ENCODE peak calls at places on chromosomes 12 and 14, in five cellular contexts. One of them, this sample, is unnamed.

GRCh38 chr12:132617822-132618682 is 524 bp upstream of the P2RX2 start:
- DNase-seq in CD8-positive, alpha-beta memory T cell: peak
- DNase-seq in cardiac muscle cell: no peak
- DNase-seq in GM12865: no peak
- DNase-seq in fibroblast of mammary gland: no peak
- DNase-seq in this sample: no peak

GRCh38 chr14:45199246-45199645 is 53.8 kb downstream of the MIS18BP1 start:
- DNase-seq in fibroblast of mammary gland: peak
- DNase-seq in CD8-positive, alpha-beta memory T cell: no peak
- DNase-seq in cardiac muscle cell: no peak
- DNase-seq in GM12865: no peak
- DNase-seq in this sample: no peak

GRCh38 chr14:68469208-68469713 is 323.6 kb downstream of the ZFP36L1 start:
- DNase-seq in GM12865: no peak
- DNase-seq in fibroblast of mammary gland: no peak
- DNase-seq in cardiac muscle cell: no peak
- DNase-seq in CD8-positive, alpha-beta memory T cell: no peak
- DNase-seq in this sample: no peak

GRCh38 chr12:120529641-120530314 is 820 bp upstream of the COQ5 start:
- DNase-seq in cardiac muscle cell: peak
- DNase-seq in GM12865: peak
- DNase-seq in CD8-positive, alpha-beta memory T cell: no peak
- DNase-seq in fibroblast of mammary gland: peak
- DNase-seq in this sample: no peak

GRCh38 chr12:16325426-16325825 is 22.0 kb upstream of the MGST1 start:
- DNase-seq in cardiac muscle cell: no peak
- DNase-seq in fibroblast of mammary gland: no peak
- DNase-seq in GM12865: no peak
- DNase-seq in CD8-positive, alpha-beta memory T cell: no peak
- DNase-seq in this sample: no peak

GRCh38 chr14:21095430-21096205 is 2.8 kb downstream of the ZNF219 start:
- DNase-seq in CD8-positive, alpha-beta memory T cell: no peak
- DNase-seq in fibroblast of mammary gland: peak
- DNase-seq in cardiac muscle cell: no peak
- DNase-seq in GM12865: no peak
- DNase-seq in this sample: no peak

GRCh38 chr14:80772504-80772903 is 169.0 kb downstream of the CEP128 start:
- DNase-seq in CD8-positive, alpha-beta memory T cell: no peak
- DNase-seq in fibroblast of mammary gland: no peak
- DNase-seq in cardiac muscle cell: no peak
- DNase-seq in GM12865: no peak
- DNase-seq in this sample: no peak

GRCh38 chr14:32327255-32327961 is 1.7 kb upstream of the AKAP6 start:
- DNase-seq in CD8-positive, alpha-beta memory T cell: no peak
- DNase-seq in GM12865: no peak
- DNase-seq in fibroblast of mammary gland: no peak
- DNase-seq in cardiac muscle cell: no peak
- DNase-seq in this sample: no peak

GRCh38 chr14:36069535-36069900 is 107.0 kb downstream of the PTCSC3 start:
- DNase-seq in fibroblast of mammary gland: peak
- DNase-seq in CD8-positive, alpha-beta memory T cell: no peak
- DNase-seq in cardiac muscle cell: peak
- DNase-seq in GM12865: peak
- DNase-seq in this sample: no peak

GRCh38 chr12:66191547-66192126 is 2.6 kb downstream of the IRAK3 start:
- DNase-seq in CD8-positive, alpha-beta memory T cell: no peak
- DNase-seq in GM12865: no peak
- DNase-seq in cardiac muscle cell: no peak
- DNase-seq in fibroblast of mammary gland: no peak
- DNase-seq in this sample: no peak

GRCh38 chr14:48725001-48725734 is 861.0 kb downstream of the RPS29 start:
- DNase-seq in cardiac muscle cell: no peak
- DNase-seq in CD8-positive, alpha-beta memory T cell: no peak
- DNase-seq in fibroblast of mammary gland: no peak
- DNase-seq in GM12865: no peak
- DNase-seq in this sample: no peak

GRCh38 chr12:67354322-67354721 is 85.2 kb downstream of the CAND1 start:
- DNase-seq in cardiac muscle cell: no peak
- DNase-seq in CD8-positive, alpha-beta memory T cell: no peak
- DNase-seq in fibroblast of mammary gland: peak
- DNase-seq in GM12865: peak
- DNase-seq in this sample: no peak

GRCh38 chr14:51860836-51861583 is 598 bp downstream of the GNG2 start:
- DNase-seq in cardiac muscle cell: no peak
- DNase-seq in CD8-positive, alpha-beta memory T cell: no peak
- DNase-seq in GM12865: no peak
- DNase-seq in fibroblast of mammary gland: peak
- DNase-seq in this sample: no peak

GRCh38 chr14:59126714-59127436 is 61.6 kb upstream of the DAAM1 start:
- DNase-seq in cardiac muscle cell: peak
- DNase-seq in fibroblast of mammary gland: peak
- DNase-seq in CD8-positive, alpha-beta memory T cell: peak
- DNase-seq in GM12865: peak
- DNase-seq in this sample: no peak

GRCh38 chr12:93990832-93991748 is 157.3 kb upstream of the PLXNC1 start:
- DNase-seq in GM12865: no peak
- DNase-seq in CD8-positive, alpha-beta memory T cell: no peak
- DNase-seq in cardiac muscle cell: peak
- DNase-seq in fibroblast of mammary gland: peak
- DNase-seq in this sample: no peak

GRCh38 chr12:72273851-72274284 is 1.7 kb downstream of the TRHDE start:
- DNase-seq in cardiac muscle cell: no peak
- DNase-seq in GM12865: no peak
- DNase-seq in fibroblast of mammary gland: no peak
- DNase-seq in CD8-positive, alpha-beta memory T cell: no peak
- DNase-seq in this sample: no peak

GRCh38 chr12:106861984-106862894 is 87.8 kb downstream of the RIC8B start:
- DNase-seq in GM12865: no peak
- DNase-seq in CD8-positive, alpha-beta memory T cell: no peak
- DNase-seq in fibroblast of mammary gland: peak
- DNase-seq in cardiac muscle cell: no peak
- DNase-seq in this sample: no peak

DNA sequence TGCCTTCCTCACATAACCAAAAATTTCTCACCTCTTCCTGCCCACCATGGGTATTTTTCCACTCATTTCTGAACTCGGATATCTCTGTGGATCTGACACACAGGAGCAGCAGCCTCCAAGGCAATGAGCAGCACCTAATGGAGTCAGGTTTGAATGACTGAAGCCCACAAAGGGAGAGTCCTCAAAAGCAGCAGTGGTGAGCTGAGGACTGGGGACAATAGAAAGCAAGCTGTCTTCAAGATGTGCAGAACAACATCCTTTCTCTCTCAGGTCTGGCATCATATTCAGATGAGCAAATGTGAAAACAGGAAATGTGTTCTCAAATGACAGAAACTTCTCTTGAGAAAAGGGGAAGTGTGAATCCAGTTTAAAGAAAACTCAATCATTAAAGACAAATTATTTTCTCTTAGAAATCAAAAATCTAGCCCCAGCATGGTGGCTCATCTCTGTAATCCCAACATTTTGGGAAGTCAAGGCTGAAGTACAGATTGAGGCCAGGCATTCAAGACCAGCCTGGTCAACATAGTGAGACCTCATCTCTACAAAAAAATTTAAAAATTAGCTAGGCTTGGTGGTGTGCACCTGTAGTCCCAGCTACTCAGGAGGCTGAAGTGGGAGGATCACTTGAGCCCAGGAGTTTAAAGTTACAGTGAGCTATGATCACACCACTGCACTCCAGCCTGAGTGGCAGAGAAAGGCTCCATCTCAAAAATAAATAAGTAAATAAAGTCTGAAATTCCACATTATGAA is 54.2 kb downstream of the C12orf42 start:
- DNase-seq in CD8-positive, alpha-beta memory T cell: peak
- DNase-seq in GM12865: peak
- DNase-seq in fibroblast of mammary gland: no peak
- DNase-seq in cardiac muscle cell: no peak
- DNase-seq in this sample: no peak
- H3K4me3 ChIP-seq in CD8-positive, alpha-beta memory T cell: peak
- H3K4me3 ChIP-seq in GM12865: peak
- H3K4me3 ChIP-seq in fibroblast of mammary gland: no peak
- H3K4me3 ChIP-seq in cardiac muscle cell: no peak
- H3K4me3 ChIP-seq in this sample: no peak

GRCh38 chr12:50845021-50845647 is 2.4 kb downstream of the TMPRSS12 start:
- DNase-seq in GM12865: no peak
- DNase-seq in fibroblast of mammary gland: peak
- DNase-seq in cardiac muscle cell: no peak
- DNase-seq in CD8-positive, alpha-beta memory T cell: no peak
- DNase-seq in this sample: no peak

GRCh38 chr12:50840809-50841487 is 1.8 kb upstream of the TMPRSS12 start:
- DNase-seq in GM12865: no peak
- DNase-seq in CD8-positive, alpha-beta memory T cell: no peak
- DNase-seq in fibroblast of mammary gland: no peak
- DNase-seq in cardiac muscle cell: no peak
- DNase-seq in this sample: no peak

GRCh38 chr12:50839032-50839431 is 3.7 kb upstream of the TMPRSS12 start:
- DNase-seq in fibroblast of mammary gland: peak
- DNase-seq in GM12865: no peak
- DNase-seq in CD8-positive, alpha-beta memory T cell: no peak
- DNase-seq in cardiac muscle cell: no peak
- DNase-seq in this sample: no peak

GRCh38 chr12:50841654-50842531 is 833 bp upstream of the TMPRSS12 start:
- DNase-seq in GM12865: no peak
- DNase-seq in CD8-positive, alpha-beta memory T cell: no peak
- DNase-seq in fibroblast of mammary gland: no peak
- DNase-seq in cardiac muscle cell: no peak
- DNase-seq in this sample: no peak

GRCh38 chr12:50842637-50843493 is at the start of gene TMPRSS12:
- DNase-seq in fibroblast of mammary gland: no peak
- DNase-seq in cardiac muscle cell: no peak
- DNase-seq in CD8-positive, alpha-beta memory T cell: no peak
- DNase-seq in GM12865: no peak
- DNase-seq in this sample: peak
- H3K4me3 ChIP-seq in fibroblast of mammary gland: peak
- H3K4me3 ChIP-seq in cardiac muscle cell: no peak
- H3K4me3 ChIP-seq in CD8-positive, alpha-beta memory T cell: no peak
- H3K4me3 ChIP-seq in GM12865: no peak
- H3K4me3 ChIP-seq in this sample: no peak

GRCh38 chr14:54348923-54349615 is 47.7 kb upstream of the CDKN3 start:
- DNase-seq in CD8-positive, alpha-beta memory T cell: no peak
- DNase-seq in fibroblast of mammary gland: peak
- DNase-seq in cardiac muscle cell: no peak
- DNase-seq in GM12865: no peak
- DNase-seq in this sample: peak
- H3K4me3 ChIP-seq in CD8-positive, alpha-beta memory T cell: no peak
- H3K4me3 ChIP-seq in fibroblast of mammary gland: peak
- H3K4me3 ChIP-seq in cardiac muscle cell: no peak
- H3K4me3 ChIP-seq in GM12865: no peak
- H3K4me3 ChIP-seq in this sample: peak

GRCh38 chr12:65162609-65163008 is 6.8 kb upstream of the LEMD3 start:
- DNase-seq in fibroblast of mammary gland: no peak
- DNase-seq in CD8-positive, alpha-beta memory T cell: no peak
- DNase-seq in cardiac muscle cell: no peak
- DNase-seq in GM12865: peak
- DNase-seq in this sample: no peak

GRCh38 chr12:65164244-65164643 is 5.1 kb upstream of the LEMD3 start:
- DNase-seq in CD8-positive, alpha-beta memory T cell: no peak
- DNase-seq in GM12865: no peak
- DNase-seq in fibroblast of mammary gland: no peak
- DNase-seq in cardiac muscle cell: no peak
- DNase-seq in this sample: no peak

GRCh38 chr12:65163755-65164154 is 5.6 kb upstream of the LEMD3 start:
- DNase-seq in CD8-positive, alpha-beta memory T cell: no peak
- DNase-seq in fibroblast of mammary gland: no peak
- DNase-seq in cardiac muscle cell: no peak
- DNase-seq in GM12865: peak
- DNase-seq in this sample: no peak

GRCh38 chr12:65168606-65169310 is 625 bp upstream of the LEMD3 start:
- DNase-seq in CD8-positive, alpha-beta memory T cell: no peak
- DNase-seq in GM12865: peak
- DNase-seq in cardiac muscle cell: no peak
- DNase-seq in fibroblast of mammary gland: no peak
- DNase-seq in this sample: no peak

DNA sequence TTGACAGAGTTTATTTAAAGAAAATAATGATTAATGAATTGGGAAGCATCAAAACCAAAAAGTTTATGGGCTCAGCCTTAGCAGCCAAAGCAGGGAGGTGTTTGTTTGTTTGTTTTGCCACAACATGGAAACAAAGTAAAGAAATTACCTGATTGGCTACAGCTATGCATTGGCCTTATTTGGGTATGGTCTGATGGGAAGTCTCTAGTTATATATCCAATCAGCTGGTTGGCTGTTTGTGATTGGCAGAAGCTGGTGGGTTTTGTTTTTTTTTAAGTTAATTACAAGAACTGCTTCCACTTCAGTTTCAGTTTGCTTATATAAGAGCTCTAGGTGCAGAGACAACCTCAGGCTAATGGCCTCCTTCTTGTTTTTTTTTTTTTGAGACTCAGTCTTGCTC is 4.6 kb upstream of the LEMD3 start:
- DNase-seq in GM12865: peak
- DNase-seq in fibroblast of mammary gland: peak
- DNase-seq in cardiac muscle cell: no peak
- DNase-seq in CD8-positive, alpha-beta memory T cell: no peak
- DNase-seq in this sample: no peak
- H3K4me3 ChIP-seq in GM12865: no peak
- H3K4me3 ChIP-seq in fibroblast of mammary gland: no peak
- H3K4me3 ChIP-seq in cardiac muscle cell: no peak
- H3K4me3 ChIP-seq in CD8-positive, alpha-beta memory T cell: no peak
- H3K4me3 ChIP-seq in this sample: no peak

GRCh38 chr12:92133166-92133565 is 12.5 kb downstream of the BTG1 start:
- DNase-seq in fibroblast of mammary gland: no peak
- DNase-seq in GM12865: no peak
- DNase-seq in CD8-positive, alpha-beta memory T cell: no peak
- DNase-seq in cardiac muscle cell: peak
- DNase-seq in this sample: no peak

GRCh38 chr12:92134638-92135274 is 10.9 kb downstream of the BTG1 start:
- DNase-seq in fibroblast of mammary gland: peak
- DNase-seq in CD8-positive, alpha-beta memory T cell: no peak
- DNase-seq in cardiac muscle cell: no peak
- DNase-seq in GM12865: peak
- DNase-seq in this sample: no peak

GRCh38 chr12:92130999-92131398 is 14.6 kb downstream of the BTG1 start:
- DNase-seq in fibroblast of mammary gland: no peak
- DNase-seq in GM12865: no peak
- DNase-seq in cardiac muscle cell: no peak
- DNase-seq in CD8-positive, alpha-beta memory T cell: no peak
- DNase-seq in this sample: no peak

GRCh38 chr12:92133795-92134637 is 11.6 kb downstream of the BTG1 start:
- DNase-seq in cardiac muscle cell: no peak
- DNase-seq in GM12865: no peak
- DNase-seq in CD8-positive, alpha-beta memory T cell: no peak
- DNase-seq in fibroblast of mammary gland: no peak
- DNase-seq in this sample: no peak

DNA sequence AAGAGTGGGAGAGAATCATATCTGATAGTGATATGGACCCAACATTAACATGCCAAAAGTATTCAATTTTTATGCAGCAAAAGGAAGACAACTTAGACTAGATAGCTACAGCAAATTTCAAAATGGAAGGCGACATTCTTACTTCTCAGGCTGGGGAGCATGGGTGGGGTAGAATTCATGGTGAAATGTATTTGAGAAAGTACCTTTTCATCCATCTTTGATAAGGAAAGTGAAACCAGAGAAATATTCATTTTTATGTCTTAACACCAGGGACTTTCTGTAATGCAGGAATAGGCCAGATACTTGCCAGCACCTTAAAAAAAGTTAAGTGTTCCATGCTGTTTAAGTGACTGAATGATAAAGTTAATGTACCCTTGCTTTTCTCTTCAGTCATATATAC is 13.4 kb downstream of the BTG1 start:
- DNase-seq in CD8-positive, alpha-beta memory T cell: no peak
- DNase-seq in cardiac muscle cell: no peak
- DNase-seq in fibroblast of mammary gland: no peak
- DNase-seq in GM12865: peak
- DNase-seq in this sample: no peak
- H3K4me3 ChIP-seq in CD8-positive, alpha-beta memory T cell: peak
- H3K4me3 ChIP-seq in cardiac muscle cell: peak
- H3K4me3 ChIP-seq in fibroblast of mammary gland: no peak
- H3K4me3 ChIP-seq in GM12865: no peak
- H3K4me3 ChIP-seq in this sample: peak

GRCh38 chr14:24186831-24187537 is 1.6 kb downstream of the IPO4 start:
- DNase-seq in fibroblast of mammary gland: no peak
- DNase-seq in cardiac muscle cell: no peak
- DNase-seq in CD8-positive, alpha-beta memory T cell: no peak
- DNase-seq in GM12865: no peak
- DNase-seq in this sample: no peak
- H3K4me3 ChIP-seq in fibroblast of mammary gland: no peak
- H3K4me3 ChIP-seq in cardiac muscle cell: no peak
- H3K4me3 ChIP-seq in CD8-positive, alpha-beta memory T cell: no peak
- H3K4me3 ChIP-seq in GM12865: no peak
- H3K4me3 ChIP-seq in this sample: no peak

This sample was measured in aorta.